ENCODE peak calls at places on chromosome 9, in six cellular contexts. N, I, U, P, E and Y are unnamed samples.

GRCh38 chr9:17614246-17614645 is 35.4 kb downstream of the SH3GL2 start:
- DNase-seq in N (no peak), I (no peak), U (no peak), P (no peak), E (no peak), Y (peak; percentile 25)

GRCh38 chr9:108056083-108056804 is 566.7 kb upstream of the KLF4 start:
- DNase-seq in N (peak; percentile 38), I (no peak), U (no peak), P (no peak), E (peak; percentile 76), Y (peak; percentile 60)

GRCh38 chr9:86668488-86668887 is 278.8 kb downstream of the GAS1 start:
- DNase-seq in N (no peak), I (no peak), U (no peak), P (no peak), E (no peak), Y (no peak)

GRCh38 chr9:34986541-34987047 is 3.0 kb upstream of the DNAJB5 start:
- DNase-seq in N (peak; percentile 36), I (no peak), U (peak; percentile 52), P (peak; percentile 75), E (no peak), Y (peak; percentile 56)

GRCh38 chr9:23672121-23672520 is 153.9 kb downstream of the ELAVL2 start:
- DNase-seq in N (no peak), I (no peak), U (no peak), P (no peak), E (no peak), Y (no peak)

GRCh38 chr9:110130791-110131416 is 77.1 kb downstream of the C9orf152 start:
- DNase-seq in N (no peak), I (no peak), U (no peak), P (no peak), E (no peak), Y (peak; percentile 29)

GRCh38 chr9:135152608-135153337 is 65.3 kb downstream of the OLFM1 start:
- DNase-seq in N (no peak), I (no peak), U (no peak), P (no peak), E (no peak), Y (no peak)

GRCh38 chr9:105043370-105043936 is 115.5 kb upstream of the ABCA1 start:
- DNase-seq in N (no peak), I (no peak), U (no peak), P (no peak), E (no peak), Y (no peak)

GRCh38 chr9:120369608-120370220 is 210.3 kb downstream of the CDK5RAP2 start:
- DNase-seq in N (peak; percentile 83), I (no peak), U (no peak), P (no peak), E (no peak), Y (no peak)